ENCODE peak calls at places on chromosomes 16 and 17, in six cellular contexts. H, D, S, R, L and A are unnamed samples.

GRCh38 chr16:72744064-72744793 is 303.7 kb downstream of the ZFHX3 start:
- DNase-seq in S (no peak), L (no peak), R (no peak), H (no peak), D (no peak), A (no peak)

GRCh38 chr17:55437165-55437605 is 15.6 kb upstream of the MMD start:
- DNase-seq in D (no peak), S (no peak), L (no peak), H (no peak), R (no peak), A (peak; percentile 43)

GRCh38 chr17:11720816-11721215 is 122.5 kb downstream of the DNAH9 start:
- DNase-seq in S (no peak), D (no peak), H (no peak), R (no peak), L (no peak), A (no peak)

GRCh38 chr16:53285236-53285635 is 149.0 kb upstream of the RBL2 start:
- DNase-seq in H (no peak), L (no peak), D (no peak), S (no peak), R (no peak), A (no peak)

GRCh38 chr16:67865318-67865717 is 7.5 kb upstream of the EDC4 start:
- DNase-seq in H (peak; percentile 26), L (peak; percentile 51), S (no peak), D (no peak), R (peak; percentile 54), A (peak; percentile 82)

GRCh38 chr17:18139949-18140348 is 31.4 kb downstream of the MYO15A start:
- DNase-seq in S (no peak), L (peak; percentile 26), D (no peak), R (peak; percentile 7), H (peak; percentile 18), A (peak; percentile 56)

GRCh38 chr17:18967806-18968744 is 16.1 kb downstream of the SLC5A10 start:
- DNase-seq in R (peak; percentile 96), L (no peak), S (no peak), H (no peak), D (no peak), A (peak; percentile 65)

GRCh38 chr17:16353702-16354174 is 469 bp upstream of the CENPV start:
- DNase-seq in R (no peak), S (no peak), D (no peak), H (no peak), L (no peak), A (no peak)

GRCh38 chr16:81790772-81791171 is 11.7 kb downstream of the PLCG2 start:
- DNase-seq in S (no peak), R (no peak), L (peak; percentile 4), D (no peak), H (no peak), A (no peak)

GRCh38 chr17:40647549-40648325 is at the start of gene SMARCE1:
- DNase-seq in D (peak; percentile 80), S (peak; percentile 82), H (peak; percentile 67), R (peak; percentile 83), L (peak; percentile 86), A (peak; percentile 86)

GRCh38 chr17:27545562-27546229 is 85.3 kb upstream of the LGALS9 start:
- DNase-seq in R (no peak), H (peak; percentile 51), D (no peak), S (no peak), L (peak; percentile 86), A (no peak)

GRCh38 chr17:29038511-29039300 is 4.2 kb upstream of the PIPOX start:
- DNase-seq in S (no peak), H (no peak), R (peak; percentile 44), D (no peak), L (no peak), A (peak; percentile 66)

GRCh38 chr16:88903267-88903666 is 36.8 kb upstream of the PABPN1L start:
- DNase-seq in D (no peak), H (no peak), S (no peak), R (no peak), L (no peak), A (no peak)

GRCh38 chr16:80948886-80949502 is 57.7 kb downstream of the CMC2 start:
- DNase-seq in S (peak; percentile 88), H (peak; percentile 20), D (peak; percentile 59), L (no peak), R (peak; percentile 65), A (peak; percentile 75)

GRCh38 chr16:50816901-50817555 is 75.1 kb downstream of the CYLD start:
- DNase-seq in H (no peak), R (no peak), L (no peak), S (peak; percentile 24), D (no peak), A (no peak)
- H2BK5ac ChIP-seq in H (no peak overlapping the region), R (no peak overlapping the region), L (no peak overlapping the region), S (no peak overlapping the region), D (no peak overlapping the region), A (no peak overlapping the region)

GRCh38 chr17:2054262-2054739 is 602 bp upstream of the HIC1 start:
- DNase-seq in D (no peak), L (peak; percentile 73), R (peak; percentile 78), S (peak; percentile 74), H (peak; percentile 55), A (peak; percentile 42)
- H3K4me3 ChIP-seq in D (peak overlapping the region; percentile 77), L (peak overlapping the region; percentile 75), R (no peak overlapping the region), S (peak overlapping the region; percentile 38), H (peak overlapping the region; percentile 75), A (no peak overlapping the region)

GRCh38 chr17:3794890-3795757 is 5.9 kb downstream of the ITGAE start:
- DNase-seq in S (no peak), R (no peak), D (no peak), H (peak; percentile 67), L (peak; percentile 25), A (no peak)

GRCh38 chr17:3798273-3799180 is 2.5 kb downstream of the ITGAE start:
- DNase-seq in H (no peak), D (no peak), S (no peak), R (no peak), L (no peak), A (no peak)

GRCh38 chr17:3796822-3797170 is 4.2 kb downstream of the ITGAE start:
- DNase-seq in H (no peak), L (no peak), S (no peak), D (no peak), R (no peak), A (no peak)

GRCh38 chr17:3795758-3796102 is 5.3 kb downstream of the ITGAE start:
- DNase-seq in D (no peak), S (no peak), L (no peak), H (no peak), R (no peak), A (no peak)

DNA sequence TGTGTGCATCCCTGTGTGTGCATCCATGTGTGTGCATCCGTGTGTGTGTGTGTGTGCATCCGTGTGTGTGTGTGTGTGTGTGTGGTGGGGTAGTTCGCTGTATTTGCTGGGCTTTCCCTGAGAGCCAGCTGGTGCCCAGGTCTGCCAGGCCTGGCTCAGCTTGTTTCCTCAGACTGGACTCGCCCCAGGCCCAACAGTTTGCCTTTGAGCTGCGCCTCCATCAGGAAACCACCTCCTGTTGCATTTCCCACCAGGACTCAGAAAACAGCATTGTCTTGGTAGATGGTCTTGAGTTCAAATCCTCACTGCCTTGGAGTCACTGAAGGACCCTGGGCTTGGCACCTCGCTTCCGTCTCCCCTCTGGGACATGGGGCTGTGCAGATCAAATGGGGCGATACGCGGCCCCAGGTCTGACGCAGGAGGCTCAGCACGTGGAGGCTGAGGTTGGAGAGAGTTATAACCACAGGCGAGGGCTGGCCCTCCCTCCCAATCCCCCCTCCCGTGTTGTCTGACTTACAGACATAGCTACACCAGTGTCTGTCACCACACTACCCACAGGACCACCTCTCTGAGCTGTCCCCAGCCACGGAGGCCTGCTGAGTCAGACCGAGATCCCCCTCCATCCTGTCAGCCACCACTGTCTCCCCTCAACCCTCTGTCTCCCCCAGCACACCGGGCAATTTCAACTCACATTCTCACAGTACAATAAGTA is 4.7 kb downstream of the ITGAE start:
- DNase-seq in L (no peak), H (no peak), R (no peak), D (no peak), S (no peak), A (no peak)
- H3K23ac ChIP-seq in L (no peak overlapping the region), H (no peak overlapping the region), R (no peak overlapping the region), D (peak overlapping the region; percentile 37), S (no peak overlapping the region), A (no peak overlapping the region)

GRCh38 chr17:82815790-82816305 is 24.0 kb downstream of the ZNF750 start:
- DNase-seq in R (no peak), D (no peak), S (no peak), H (no peak), L (no peak), A (no peak)
- H2BK5ac ChIP-seq in R (no peak overlapping the region), D (no peak overlapping the region), S (no peak overlapping the region), H (no peak overlapping the region), L (no peak overlapping the region), A (no peak overlapping the region)

GRCh38 chr17:72617557-72617956 is 474.9 kb downstream of the SLC39A11 start:
- DNase-seq in R (peak; percentile 46), H (no peak), S (no peak), L (no peak), D (no peak), A (no peak)
- H3K4me3 ChIP-seq in R (no peak overlapping the region), H (no peak overlapping the region), S (no peak overlapping the region), L (no peak overlapping the region), D (no peak overlapping the region), A (no peak overlapping the region)

GRCh38 chr17:14069251-14069981 is at the start of gene COX10:
- DNase-seq in R (peak; percentile 93), D (peak; percentile 76), L (peak; percentile 87), S (peak; percentile 92), H (peak; percentile 71), A (peak; percentile 96)
- H3K23ac ChIP-seq in R (no peak within 1 kb of the TSS), D (peak within 1 kb of the TSS; percentile 63), L (peak within 1 kb of the TSS; percentile 92), S (no peak within 1 kb of the TSS), H (peak within 1 kb of the TSS; percentile 96), A (peak within 1 kb of the TSS; percentile 90)

DNA sequence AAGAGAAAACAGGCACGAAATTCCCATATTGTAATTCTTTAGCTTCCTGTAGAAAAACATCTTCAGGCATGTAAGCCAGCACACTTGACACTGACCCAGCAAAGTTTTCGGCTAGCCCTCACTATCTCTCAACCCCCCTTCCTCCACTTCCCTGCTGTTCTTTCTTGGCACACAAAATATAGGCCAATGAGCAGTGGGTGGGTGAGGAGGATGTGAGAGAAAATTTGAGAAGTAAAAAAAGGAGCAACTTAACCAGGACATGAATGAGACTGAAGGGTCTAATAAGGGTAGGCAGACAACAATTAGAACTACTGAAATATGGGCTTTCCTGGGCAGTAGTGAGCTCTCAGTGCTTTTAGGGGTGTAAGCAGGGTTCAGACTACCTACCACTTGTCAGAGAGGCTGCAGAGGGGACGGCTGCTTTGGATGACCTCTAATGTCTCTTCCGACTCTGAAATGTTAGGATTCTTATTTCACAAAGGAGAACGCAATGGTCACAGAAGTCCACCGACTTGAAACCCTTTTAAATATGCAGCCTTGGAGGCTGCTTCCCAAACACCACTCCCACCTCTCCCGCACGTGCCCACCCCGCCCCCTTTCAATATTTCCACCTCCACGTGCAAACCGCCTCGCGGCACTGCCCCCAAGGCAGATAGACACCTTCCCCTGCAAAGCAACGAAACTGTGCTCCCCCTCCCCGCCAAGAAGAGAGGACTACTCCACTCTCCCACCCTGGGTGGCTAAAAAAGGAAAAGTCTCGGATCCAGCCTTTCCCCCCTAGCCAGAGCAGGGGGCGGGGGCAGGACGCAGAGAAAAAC is 884 bp downstream of the MBTD1 start:
- DNase-seq in H (no peak), D (no peak), R (peak; percentile 25), L (peak; percentile 23), S (no peak), A (peak; percentile 58)
- H2BK5ac ChIP-seq in H (peak overlapping the region; percentile 25), D (peak overlapping the region; percentile 94), R (peak overlapping the region; percentile 74), L (no peak overlapping the region), S (peak overlapping the region; percentile 100), A (no peak overlapping the region)

DNA sequence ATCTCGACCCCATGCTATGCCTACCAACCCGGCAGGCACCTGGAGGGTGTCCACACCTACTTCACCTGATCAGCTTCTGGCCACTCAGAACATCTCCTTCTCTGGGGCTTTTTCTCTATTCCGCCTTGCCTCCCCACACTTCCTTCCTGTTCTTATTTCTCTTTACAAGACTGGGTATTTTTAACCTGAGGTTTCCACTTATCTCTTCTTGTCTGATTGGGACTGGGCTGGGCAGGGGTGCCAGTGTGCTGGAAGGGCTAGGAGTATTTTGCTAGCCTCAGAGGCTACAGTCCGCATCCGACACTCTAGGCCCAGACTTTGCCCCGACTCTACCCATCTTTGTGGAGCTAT is 26.2 kb upstream of the ZNF652 start:
- DNase-seq in H (no peak), D (no peak), S (no peak), R (no peak), L (no peak), A (no peak)
- H3K4me3 ChIP-seq in H (no peak overlapping the region), D (no peak overlapping the region), S (no peak overlapping the region), R (no peak overlapping the region), L (no peak overlapping the region), A (no peak overlapping the region)